ENCODE peak calls at places on chromosomes 3 and 15, in four cellular contexts. One of them, this sample, is unnamed.

GRCh38 chr15:97909291-97909891 is 51.1 kb upstream of the ARRDC4 start:
- DNase-seq in H1: peak
- DNase-seq in HEK293T: peak
- DNase-seq in WTC11: peak
- DNase-seq in this sample: peak

GRCh38 chr3:155701882-155702465 is 42.9 kb downstream of the PLCH1 start:
- DNase-seq in H1: no peak
- DNase-seq in HEK293T: peak
- DNase-seq in WTC11: no peak
- DNase-seq in this sample: peak

GRCh38 chr3:5787863-5788488 is 600.5 kb downstream of the EDEM1 start:
- DNase-seq in H1: no peak
- DNase-seq in HEK293T: no peak
- DNase-seq in WTC11: no peak
- DNase-seq in this sample: no peak

GRCh38 chr3:40096561-40097506 is 212.7 kb upstream of the EIF1B start:
- DNase-seq in H1: no peak
- DNase-seq in HEK293T: no peak
- DNase-seq in WTC11: no peak
- DNase-seq in this sample: no peak

GRCh38 chr3:129006864-129007263 is 5.8 kb downstream of the EFCC1 start:
- DNase-seq in H1: no peak
- DNase-seq in HEK293T: no peak
- DNase-seq in WTC11: no peak
- DNase-seq in this sample: no peak

GRCh38 chr3:69815959-69816358 is 76.7 kb downstream of the MITF start:
- DNase-seq in H1: no peak
- DNase-seq in HEK293T: no peak
- DNase-seq in WTC11: no peak
- DNase-seq in this sample: no peak

GRCh38 chr15:58951388-58952060 is 18.0 kb upstream of the SLTM start:
- DNase-seq in H1: no peak
- DNase-seq in HEK293T: no peak
- DNase-seq in WTC11: no peak
- DNase-seq in this sample: peak

GRCh38 chr15:78266806-78267205 is 2.4 kb downstream of the DNAJA4 start:
- DNase-seq in H1: no peak
- DNase-seq in HEK293T: no peak
- DNase-seq in WTC11: no peak
- DNase-seq in this sample: no peak

GRCh38 chr3:11544413-11545181 is 99.1 kb downstream of the VGLL4 start:
- DNase-seq in H1: no peak
- DNase-seq in HEK293T: no peak
- DNase-seq in WTC11: no peak
- DNase-seq in this sample: no peak

GRCh38 chr15:51680316-51680715 is 987 bp upstream of the SCG3 start:
- DNase-seq in H1: no peak
- DNase-seq in HEK293T: no peak
- DNase-seq in WTC11: no peak
- DNase-seq in this sample: no peak

GRCh38 chr15:22866066-22866465 is 27.6 kb downstream of the NIPA2 start:
- DNase-seq in H1: no peak
- DNase-seq in HEK293T: no peak
- DNase-seq in WTC11: no peak
- DNase-seq in this sample: no peak

GRCh38 chr3:136211547-136211946 is 15.4 kb upstream of the MSL2 start:
- DNase-seq in H1: no peak
- DNase-seq in HEK293T: no peak
- DNase-seq in WTC11: no peak
- DNase-seq in this sample: no peak

GRCh38 chr3:167742338-167742737 is 6.8 kb downstream of the SERPINI1 start:
- DNase-seq in H1: no peak
- DNase-seq in HEK293T: no peak
- DNase-seq in WTC11: no peak
- DNase-seq in this sample: no peak

GRCh38 chr3:108489776-108490175 is 20.6 kb downstream of the MYH15 start:
- DNase-seq in H1: no peak
- DNase-seq in HEK293T: peak
- DNase-seq in WTC11: peak
- DNase-seq in this sample: peak

GRCh38 chr15:76064375-76064774 is 4.6 kb downstream of the TMEM266 start:
- DNase-seq in H1: no peak
- DNase-seq in HEK293T: no peak
- DNase-seq in WTC11: no peak
- DNase-seq in this sample: no peak

GRCh38 chr3:56823421-56823926 is 21.7 kb upstream of the ARHGEF3 start:
- DNase-seq in H1: no peak
- DNase-seq in HEK293T: no peak
- DNase-seq in WTC11: no peak
- DNase-seq in this sample: no peak

GRCh38 chr3:150544040-150544439 is 2.3 kb downstream of the SERP1 start:
- DNase-seq in H1: no peak
- DNase-seq in HEK293T: no peak
- DNase-seq in WTC11: no peak
- DNase-seq in this sample: no peak

GRCh38 chr3:173659972-173660371 is 262.4 kb downstream of the NLGN1 start:
- DNase-seq in H1: no peak
- DNase-seq in HEK293T: no peak
- DNase-seq in WTC11: no peak
- DNase-seq in this sample: no peak

GRCh38 chr15:47185222-47185800 is 532.0 kb upstream of the SEMA6D start:
- DNase-seq in H1: no peak
- DNase-seq in HEK293T: no peak
- DNase-seq in WTC11: no peak
- DNase-seq in this sample: no peak

GRCh38 chr15:79204886-79205285 is 77.6 kb upstream of the ANKRD34C start:
- DNase-seq in H1: no peak
- DNase-seq in HEK293T: no peak
- DNase-seq in WTC11: no peak
- DNase-seq in this sample: no peak

GRCh38 chr15:54082836-54083492 is 104.7 kb downstream of the UNC13C start:
- DNase-seq in H1: peak
- DNase-seq in HEK293T: peak
- DNase-seq in WTC11: peak
- DNase-seq in this sample: no peak

GRCh38 chr3:164537485-164537884 is 540.8 kb downstream of the SI start:
- DNase-seq in H1: no peak
- DNase-seq in HEK293T: no peak
- DNase-seq in WTC11: no peak
- DNase-seq in this sample: no peak

GRCh38 chr15:67955256-67955655 is 98.9 kb upstream of the PIAS1 start:
- DNase-seq in H1: no peak
- DNase-seq in HEK293T: no peak
- DNase-seq in WTC11: no peak
- DNase-seq in this sample: no peak

GRCh38 chr15:63050737-63051700 is 8.5 kb downstream of the TPM1 start:
- DNase-seq in H1: no peak
- DNase-seq in HEK293T: peak
- DNase-seq in WTC11: no peak
- DNase-seq in this sample: no peak

GRCh38 chr3:77038928-77039605 is 832 bp upstream of the ROBO2 start:
- DNase-seq in H1: peak
- DNase-seq in HEK293T: peak
- DNase-seq in WTC11: peak
- DNase-seq in this sample: no peak

GRCh38 chr15:57551717-57552677 is 39.7 kb upstream of the MYZAP start:
- DNase-seq in H1: no peak
- DNase-seq in HEK293T: no peak
- DNase-seq in WTC11: peak
- DNase-seq in this sample: peak

GRCh38 chr3:20323307-20323927 is 137.4 kb upstream of the SGO1 start:
- DNase-seq in H1: no peak
- DNase-seq in HEK293T: no peak
- DNase-seq in WTC11: no peak
- DNase-seq in this sample: no peak
- TF ChIP-seq SP1 in H1: no peak
- TF ChIP-seq SP1 in HEK293T: no peak
- TF ChIP-seq SP1 in WTC11: no peak
- TF ChIP-seq SP1 in this sample: no peak

GRCh38 chr3:1092771-1093170 is at the start of gene CNTN6:
- DNase-seq in H1: no peak
- DNase-seq in HEK293T: no peak
- DNase-seq in WTC11: no peak
- DNase-seq in this sample: no peak
- TF ChIP-seq SP1 in H1: no peak
- TF ChIP-seq SP1 in HEK293T: no peak
- TF ChIP-seq SP1 in WTC11: no peak
- TF ChIP-seq SP1 in this sample: no peak

DNA sequence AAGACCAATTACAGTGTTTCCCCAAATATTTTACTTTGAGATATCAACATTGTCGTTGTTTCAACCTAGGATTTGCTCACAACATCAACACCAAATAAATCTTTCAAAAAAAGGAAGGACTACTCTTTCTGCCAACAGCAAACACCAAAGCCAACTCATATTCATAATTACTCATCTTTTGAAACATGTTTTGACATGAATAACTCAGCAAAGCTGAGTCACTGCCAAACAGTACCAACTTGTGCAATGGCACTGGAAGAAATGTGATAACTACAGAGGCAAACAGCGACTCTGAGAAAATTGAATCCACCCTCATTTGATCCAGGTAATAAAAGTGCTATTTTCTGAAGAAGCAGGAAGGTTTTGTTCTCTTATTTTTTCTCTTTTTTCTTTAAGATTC is 67.2 kb downstream of the PEX5L start:
- DNase-seq in H1: no peak
- DNase-seq in HEK293T: no peak
- DNase-seq in WTC11: no peak
- DNase-seq in this sample: peak
- TF ChIP-seq SP1 in H1: no peak
- TF ChIP-seq SP1 in HEK293T: no peak
- TF ChIP-seq SP1 in WTC11: no peak
- TF ChIP-seq SP1 in this sample: peak

DNA sequence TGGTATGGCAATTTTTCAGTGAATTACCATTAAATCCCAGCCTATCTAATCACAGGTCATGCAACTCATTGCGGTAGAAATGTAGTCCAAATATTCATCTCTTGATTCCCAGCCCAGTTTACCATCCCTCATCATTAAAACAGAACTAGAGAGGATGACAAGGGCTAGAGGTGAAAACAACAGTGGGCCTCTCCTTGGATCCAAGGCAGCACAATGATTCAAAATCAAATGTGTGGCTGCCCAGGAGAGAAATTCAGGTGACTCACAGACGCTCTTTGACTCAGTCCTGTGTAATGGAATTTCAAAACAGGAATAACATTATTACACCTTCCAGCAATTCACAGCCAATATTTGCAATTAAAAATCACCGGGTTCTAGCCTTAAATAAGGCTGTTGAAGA is 246.5 kb downstream of the TBL1XR1 start:
- DNase-seq in H1: no peak
- DNase-seq in HEK293T: no peak
- DNase-seq in WTC11: no peak
- DNase-seq in this sample: no peak
- TF ChIP-seq SP1 in H1: no peak
- TF ChIP-seq SP1 in HEK293T: no peak
- TF ChIP-seq SP1 in WTC11: no peak
- TF ChIP-seq SP1 in this sample: no peak

GRCh38 chr3:12993623-12994356 is 79.4 kb downstream of the IQSEC1 start:
- DNase-seq in H1: peak
- DNase-seq in HEK293T: peak
- DNase-seq in WTC11: peak
- DNase-seq in this sample: no peak
- TF ChIP-seq SP1 in H1: no peak
- TF ChIP-seq SP1 in HEK293T: no peak
- TF ChIP-seq SP1 in WTC11: peak
- TF ChIP-seq SP1 in this sample: no peak

GRCh38 chr3:171646357-171647133 is 163.7 kb downstream of the PLD1 start:
- DNase-seq in H1: no peak
- DNase-seq in HEK293T: peak
- DNase-seq in WTC11: no peak
- DNase-seq in this sample: peak
- TF ChIP-seq SP1 in H1: no peak
- TF ChIP-seq SP1 in HEK293T: no peak
- TF ChIP-seq SP1 in WTC11: no peak
- TF ChIP-seq SP1 in this sample: no peak

This sample was measured in HCT116.